ENCODE peak calls at places on chromosomes 2 and 18, in six cellular contexts. I, U, L, X, A and Q are unnamed samples.

GRCh38 chr2:176514276-176514675 is 245.0 kb downstream of the MTX2 start:
- DNase-seq in U (no peak), L (no peak), I (no peak), A (no peak), X (no peak), Q (no peak)

GRCh38 chr2:157876771-157877108 is 610 bp upstream of the ACVR1 start:
- DNase-seq in U (no peak), X (no peak), L (no peak), A (no peak), I (no peak), Q (no peak)

GRCh38 chr2:224142397-224143312 is 103.6 kb upstream of the SERPINE2 start:
- DNase-seq in L (peak), A (peak), U (no peak), I (no peak), X (no peak), Q (no peak)

GRCh38 chr2:118010470-118010869 is 3.4 kb downstream of the CCDC93 start:
- DNase-seq in X (no peak), A (no peak), I (no peak), L (no peak), U (no peak), Q (no peak)

GRCh38 chr2:183868153-183868552 is 730.2 kb upstream of the ZNF804A start:
- DNase-seq in L (peak), X (no peak), I (no peak), A (no peak), U (no peak), Q (no peak)

GRCh38 chr2:10328667-10329583 is 26.2 kb downstream of the HPCAL1 start:
- DNase-seq in L (no peak), X (no peak), I (no peak), U (no peak), A (no peak), Q (no peak)

GRCh38 chr2:202609381-202610145 is 25.2 kb upstream of the FAM117B start:
- DNase-seq in A (no peak), I (no peak), L (no peak), U (no peak), X (no peak), Q (no peak)

GRCh38 chr2:94982661-94983060 is 42.8 kb upstream of the MAL start:
- DNase-seq in A (no peak), X (no peak), I (peak), L (peak), U (no peak), Q (no peak)

GRCh38 chr2:219273887-219274391 is 5.2 kb upstream of the DNAJB2 start:
- DNase-seq in A (no peak), L (peak), U (no peak), X (no peak), I (peak), Q (no peak)

GRCh38 chr18:49241852-49242251 is 218.6 kb downstream of the DYM start:
- DNase-seq in A (peak), I (peak), L (peak), U (no peak), X (no peak), Q (no peak)

GRCh38 chr2:159516241-159516758 is 100.0 kb downstream of the BAZ2B start:
- DNase-seq in X (no peak), U (no peak), I (peak), A (no peak), L (peak), Q (no peak)

GRCh38 chr2:209663149-209663548 is 108.5 kb upstream of the UNC80 start:
- DNase-seq in L (peak), X (no peak), I (peak), A (no peak), U (no peak), Q (no peak)